ENCODE peak calls at places on chromosome 9, in six cellular contexts. G is aorta; T is cardiac fibroblast; A is NCI-H1436 treated with DMSO at 0.1 percent for 48 hours; I is activated T-helper 1 cell treated with anti-CD3 and anti-CD28 coated beads, Interleukin-2, amount 50 U/mL, for 16 hours; Q is GM23248. P is an unnamed sample.

GRCh38 chr9:78296208-78296892 is 575 bp upstream of the PSAT1 start:
- DNase-seq in G (peak; percentile 77), T (peak; percentile 48), A (no peak), I (no peak), Q (peak; percentile 69), P (no peak)

GRCh38 chr9:36985769-36986547 is 48.1 kb downstream of the PAX5 start:
- DNase-seq in G (no peak), T (no peak), A (no peak), I (no peak), Q (no peak), P (no peak)

GRCh38 chr9:127116088-127116726 is 6.2 kb downstream of the ANGPTL2 start:
- DNase-seq in G (no peak), T (no peak), A (no peak), I (no peak), Q (peak; percentile 24), P (peak; percentile 3)

GRCh38 chr9:15856591-15856990 is 303.7 kb downstream of the CCDC171 start:
- DNase-seq in G (no peak), T (peak; percentile 18), A (no peak), I (no peak), Q (peak; percentile 69), P (no peak)

GRCh38 chr9:101791938-101792337 is 53.5 kb upstream of the GRIN3A start:
- DNase-seq in G (no peak), T (no peak), A (no peak), I (no peak), Q (peak; percentile 15), P (peak; percentile 71)

GRCh38 chr9:131334568-131335105 is 45.1 kb downstream of the PLPP7 start:
- DNase-seq in G (peak; percentile 81), T (peak; percentile 62), A (no peak), I (no peak), Q (peak; percentile 30), P (no peak)

GRCh38 chr9:133477992-133478850 is 678 bp downstream of the SLC2A6 start:
- DNase-seq in G (no peak), T (peak; percentile 40), A (no peak), I (no peak), Q (peak; percentile 59), P (peak; percentile 13)

GRCh38 chr9:83432104-83432627 is 106.0 kb downstream of the FRMD3 start:
- DNase-seq in G (peak; percentile 92), T (peak; percentile 62), A (no peak), I (no peak), Q (peak; percentile 46), P (no peak)

GRCh38 chr9:18208166-18209059 is 265.5 kb upstream of the ADAMTSL1 start:
- DNase-seq in G (no peak), T (peak; percentile 71), A (no peak), I (no peak), Q (peak; percentile 64), P (peak; percentile 2)

GRCh38 chr9:82353631-82354030 is 365.1 kb downstream of the SPATA31D1 start:
- DNase-seq in G (no peak), T (no peak), A (no peak), I (no peak), Q (no peak), P (no peak)

GRCh38 chr9:105466898-105467455 is 19.1 kb downstream of the FSD1L start:
- DNase-seq in G (no peak), T (no peak), A (no peak), I (no peak), Q (peak; percentile 47), P (no peak)

GRCh38 chr9:114655689-114656088 is 1.9 kb downstream of the TEX53 start:
- DNase-seq in G (no peak), T (peak; percentile 69), A (no peak), I (no peak), Q (peak; percentile 89), P (no peak)

GRCh38 chr9:121299467-121300282 is 31.7 kb downstream of the GSN start:
- DNase-seq in G (peak; percentile 87), T (peak; percentile 57), A (no peak), I (no peak), Q (peak; percentile 76), P (peak; percentile 42)

GRCh38 chr9:113988951-113989780 is 88.9 kb downstream of the AMBP start:
- DNase-seq in G (peak; percentile 89), T (peak; percentile 85), A (no peak), I (no peak), Q (peak; percentile 39), P (no peak)

GRCh38 chr9:124716795-124717194 is 54.3 kb downstream of the NR6A1 start:
- DNase-seq in G (no peak), T (no peak), A (no peak), I (no peak), Q (peak; percentile 77), P (no peak)

GRCh38 chr9:93823245-93824072 is 131.7 kb downstream of the BARX1 start:
- DNase-seq in G (peak; percentile 63), T (no peak), A (no peak), I (no peak), Q (no peak), P (no peak)

GRCh38 chr9:87554976-87555375 is 57.3 kb downstream of the DAPK1 start:
- DNase-seq in G (no peak), T (no peak), A (no peak), I (no peak), Q (no peak), P (peak; percentile 61)

GRCh38 chr9:70602364-70603019 is 188.0 kb upstream of the KLF9 start:
- DNase-seq in G (no peak), T (peak; percentile 95), A (no peak), I (no peak), Q (peak; percentile 89), P (peak; percentile 83)

GRCh38 chr9:4662989-4663792 is 1.1 kb downstream of the PLPP6 start:
- DNase-seq in G (no peak), T (no peak), A (no peak), I (no peak), Q (peak; percentile 48), P (no peak)

GRCh38 chr9:115018547-115019435 is 88.4 kb upstream of the TNFSF8 start:
- DNase-seq in G (no peak), T (peak; percentile 39), A (no peak), I (no peak), Q (peak; percentile 85), P (no peak)

GRCh38 chr9:107809859-107810492 is 320.4 kb upstream of the KLF4 start:
- DNase-seq in G (no peak), T (peak; percentile 44), A (no peak), I (no peak), Q (peak; percentile 56), P (no peak)

GRCh38 chr9:132404228-132404881 is 2.3 kb downstream of the TTF1 start:
- DNase-seq in G (no peak), T (peak; percentile 60), A (no peak), I (no peak), Q (no peak), P (peak; percentile 16)

GRCh38 chr9:37792122-37792521 is 7.3 kb upstream of the EXOSC3 start:
- DNase-seq in G (no peak), T (no peak), A (no peak), I (no peak), Q (no peak), P (no peak)

GRCh38 chr9:87498046-87498815 is 564 bp downstream of the DAPK1 start:
- DNase-seq in G (peak; percentile 78), T (peak; percentile 58), A (no peak), I (no peak), Q (peak; percentile 34), P (peak; percentile 24)

GRCh38 chr9:116336133-116336862 is 182.7 kb downstream of the PAPPA start:
- DNase-seq in G (no peak), T (peak; percentile 59), A (no peak), I (no peak), Q (peak; percentile 47), P (no peak)

P was measured in Kasumi-1.